ENCODE peak calls at places on chromosomes 13 and 19, in five cellular contexts. M is central memory CD4-positive, alpha-beta T cell; Y is fibroblast of the aortic adventitia; F is stimulated activated CD4-positive, alpha-beta T cell treated with anti-CD3 and anti-CD28 coated beads, TNF-alpha, amount 100 ng/mL, for 4 hours; H is RCC 7860. S is an unnamed sample.

GRCh38 chr13:36965767-36966166 is 33.4 kb downstream of the ALG5 start:
- DNase-seq in Y (peak), H (peak), M (no peak), F (no peak), S (no peak)

GRCh38 chr13:39998166-39998565 is 342.7 kb downstream of the COG6 start:
- DNase-seq in Y (no peak), F (no peak), H (no peak), M (peak), S (no peak)

GRCh38 chr19:5719274-5719960 is 529 bp downstream of the LONP1 start:
- DNase-seq in F (no peak), M (no peak), Y (peak), H (no peak), S (peak)

GRCh38 chr19:6963259-6963852 is 57.9 kb downstream of the MBD3L2B start:
- DNase-seq in F (no peak), Y (no peak), M (no peak), H (no peak), S (no peak)

GRCh38 chr13:78978381-78978998 is 319.5 kb upstream of the OBI1 start:
- DNase-seq in Y (peak), M (peak), F (no peak), H (peak), S (no peak)

GRCh38 chr19:39032164-39032918 is at the start of gene FBXO27:
- DNase-seq in M (no peak), F (no peak), H (no peak), Y (no peak), S (no peak)

GRCh38 chr13:114111577-114111976 is 20.8 kb downstream of the RASA3 start:
- DNase-seq in F (no peak), M (no peak), Y (no peak), H (no peak), S (no peak)

GRCh38 chr19:51027873-51028272 is 1.5 kb upstream of the KLK11 start:
- DNase-seq in H (no peak), F (no peak), Y (no peak), M (no peak), S (no peak)

GRCh38 chr13:93262729-93263128 is 36.1 kb downstream of the GPC6 start:
- DNase-seq in H (peak), Y (peak), F (no peak), M (no peak), S (no peak)

GRCh38 chr19:58218899-58219298 is 9.8 kb upstream of the ZNF544 start:
- DNase-seq in H (no peak), M (peak), Y (no peak), F (no peak), S (no peak)

GRCh38 chr19:16036941-16037340 is 39.4 kb upstream of the TPM4 start:
- DNase-seq in F (no peak), Y (no peak), H (no peak), M (no peak), S (no peak)

GRCh38 chr13:113088691-113089020 is 16.9 kb upstream of the F7 start:
- DNase-seq in F (no peak), M (no peak), H (no peak), Y (no peak), S (no peak)

GRCh38 chr13:101309014-101309619 is 107.2 kb downstream of the NALCN start:
- DNase-seq in H (no peak), F (no peak), M (no peak), Y (peak), S (no peak)

GRCh38 chr19:49851456-49852259 is 699 bp downstream of the PTOV1 start:
- DNase-seq in Y (no peak), M (peak), H (no peak), F (no peak), S (no peak)

GRCh38 chr13:100789025-100789424 is 114.4 kb upstream of the TMTC4 start:
- DNase-seq in H (no peak), F (no peak), Y (no peak), M (no peak), S (no peak)

GRCh38 chr19:43672061-43672679 is 2.2 kb upstream of the PLAUR start:
- DNase-seq in F (no peak), Y (no peak), H (no peak), M (no peak), S (no peak)

GRCh38 chr13:83929147-83929546 is 46.9 kb upstream of the SLITRK1 start:
- DNase-seq in Y (no peak), H (no peak), M (no peak), F (no peak), S (no peak)

GRCh38 chr13:105937451-105937850 is 598.0 kb downstream of the EFNB2 start:
- DNase-seq in F (no peak), M (no peak), Y (no peak), H (no peak), S (no peak)

GRCh38 chr13:75250526-75251183 is 231.3 kb downstream of the TBC1D4 start:
- DNase-seq in H (peak), Y (peak), M (no peak), F (no peak), S (no peak)

GRCh38 chr13:51818771-51819511 is 15.0 kb upstream of the DHRS12 start:
- DNase-seq in F (peak), Y (peak), H (no peak), M (no peak), S (peak)

GRCh38 chr19:4368128-4368820 is 24.9 kb downstream of the MPND start:
- DNase-seq in H (no peak), F (no peak), Y (no peak), M (no peak), S (no peak)

GRCh38 chr13:91101436-91101835 is 246.1 kb upstream of the MIR17HG start:
- DNase-seq in M (no peak), F (no peak), Y (no peak), H (no peak), S (no peak)

GRCh38 chr13:113005076-113005865 is 36.3 kb downstream of the MCF2L start:
- DNase-seq in H (no peak), M (peak), Y (no peak), F (no peak), S (no peak)